ENCODE peak calls at places on chromosomes 16 and 17, in six cellular contexts. S is ovary, A is AG10803, F is cardiac fibroblast, G is breast epithelium, C is heart right ventricle. H is an unnamed sample.

GRCh38 chr16:81493755-81494433 is 49.3 kb downstream of the CMIP start:
- DNase-seq in A (peak), G (peak), C (no peak), F (peak), S (no peak), H (peak)

GRCh38 chr16:80968386-80969113 is 38.1 kb downstream of the CMC2 start:
- DNase-seq in F (peak), S (no peak), C (no peak), A (peak), G (no peak), H (peak)

GRCh38 chr16:56234737-56235136 is 43.4 kb downstream of the GNAO1 start:
- DNase-seq in G (no peak), C (no peak), F (no peak), A (no peak), S (no peak), H (no peak)

GRCh38 chr16:82735696-82736095 is 108.9 kb downstream of the CDH13 start:
- DNase-seq in G (no peak), C (peak), F (no peak), S (no peak), A (peak), H (peak)

GRCh38 chr17:73293031-73293430 is 18.8 kb downstream of the CDC42EP4 start:
- DNase-seq in C (no peak), G (no peak), A (no peak), S (no peak), F (no peak), H (no peak)

GRCh38 chr17:60305141-60305540 is 86.8 kb downstream of the USP32 start:
- DNase-seq in S (no peak), F (no peak), C (no peak), G (no peak), A (no peak), H (no peak)

GRCh38 chr17:77734371-77735050 is 224.0 kb upstream of the TNRC6C start:
- DNase-seq in A (peak), C (peak), S (peak), G (peak), F (peak), H (no peak)

GRCh38 chr17:66803474-66803951 is 31.4 kb upstream of the CACNG5 start:
- DNase-seq in G (no peak), S (no peak), C (no peak), F (no peak), A (no peak), H (no peak)

GRCh38 chr17:49646391-49647255 is 31.3 kb downstream of the SPOP start:
- DNase-seq in S (no peak), G (no peak), F (peak), C (no peak), A (peak), H (peak)

GRCh38 chr16:57194512-57194911 is 8.4 kb downstream of the RSPRY1 start:
- DNase-seq in C (no peak), S (no peak), A (peak), F (peak), G (no peak), H (peak)

GRCh38 chr17:47367257-47367656 is 43.5 kb downstream of the EFCAB13 start:
- DNase-seq in F (no peak), C (no peak), G (no peak), S (no peak), A (no peak), H (no peak)

GRCh38 chr16:23535901-23536300 is 21.2 kb downstream of the EARS2 start:
- DNase-seq in A (no peak), G (no peak), F (no peak), S (no peak), C (no peak), H (no peak)

GRCh38 chr16:2515180-2515803 is 1.5 kb downstream of the ATP6V0C start:
- DNase-seq in S (peak), C (peak), F (no peak), G (no peak), A (peak), H (no peak)

GRCh38 chr17:46071796-46072195 is 72.7 kb downstream of the STH start:
- DNase-seq in G (no peak), S (no peak), C (no peak), A (no peak), F (no peak), H (no peak)

GRCh38 chr16:54456291-54456690 is 169.7 kb upstream of the IRX3 start:
- DNase-seq in S (no peak), A (no peak), F (no peak), G (no peak), C (no peak), H (no peak)

GRCh38 chr16:50573279-50573678 is 25.1 kb downstream of the NKD1 start:
- DNase-seq in C (no peak), F (no peak), S (no peak), A (no peak), G (no peak), H (no peak)

GRCh38 chr16:50570808-50571598 is 22.8 kb downstream of the NKD1 start:
- DNase-seq in C (no peak), G (no peak), S (no peak), A (no peak), F (no peak), H (no peak)

GRCh38 chr16:50571786-50572185 is 23.6 kb downstream of the NKD1 start:
- DNase-seq in G (no peak), A (no peak), C (no peak), F (no peak), S (no peak), H (no peak)

GRCh38 chr16:50573947-50574751 is 26.0 kb downstream of the NKD1 start:
- DNase-seq in C (no peak), S (peak), G (no peak), F (no peak), A (no peak), H (no peak)

DNA sequence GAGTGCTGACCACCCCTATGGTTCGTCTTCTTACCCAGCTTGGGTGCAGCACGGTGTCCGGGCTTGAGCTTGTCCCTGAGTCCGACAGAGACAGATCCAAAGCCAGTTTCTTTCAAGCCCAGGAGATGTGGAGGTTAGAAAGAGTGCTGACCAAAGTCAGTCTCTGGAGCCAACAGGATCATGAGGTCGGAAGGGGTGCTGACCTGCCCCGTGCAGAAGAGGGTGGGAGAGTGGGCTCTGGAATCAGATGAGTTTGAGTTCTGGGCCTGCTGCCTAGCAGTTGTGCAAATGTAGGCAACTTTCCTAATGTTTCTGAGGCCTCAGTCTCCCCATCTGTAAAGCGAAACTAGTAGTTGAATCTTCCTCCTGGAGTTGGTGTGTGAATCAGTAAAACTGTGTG is 24.5 kb downstream of the NKD1 start:
- DNase-seq in A (no peak), F (no peak), C (no peak), S (no peak), G (no peak), H (no peak)
- H3K4me3 ChIP-seq in A (no peak), F (no peak), C (no peak), S (no peak), G (no peak), H (no peak)

DNA sequence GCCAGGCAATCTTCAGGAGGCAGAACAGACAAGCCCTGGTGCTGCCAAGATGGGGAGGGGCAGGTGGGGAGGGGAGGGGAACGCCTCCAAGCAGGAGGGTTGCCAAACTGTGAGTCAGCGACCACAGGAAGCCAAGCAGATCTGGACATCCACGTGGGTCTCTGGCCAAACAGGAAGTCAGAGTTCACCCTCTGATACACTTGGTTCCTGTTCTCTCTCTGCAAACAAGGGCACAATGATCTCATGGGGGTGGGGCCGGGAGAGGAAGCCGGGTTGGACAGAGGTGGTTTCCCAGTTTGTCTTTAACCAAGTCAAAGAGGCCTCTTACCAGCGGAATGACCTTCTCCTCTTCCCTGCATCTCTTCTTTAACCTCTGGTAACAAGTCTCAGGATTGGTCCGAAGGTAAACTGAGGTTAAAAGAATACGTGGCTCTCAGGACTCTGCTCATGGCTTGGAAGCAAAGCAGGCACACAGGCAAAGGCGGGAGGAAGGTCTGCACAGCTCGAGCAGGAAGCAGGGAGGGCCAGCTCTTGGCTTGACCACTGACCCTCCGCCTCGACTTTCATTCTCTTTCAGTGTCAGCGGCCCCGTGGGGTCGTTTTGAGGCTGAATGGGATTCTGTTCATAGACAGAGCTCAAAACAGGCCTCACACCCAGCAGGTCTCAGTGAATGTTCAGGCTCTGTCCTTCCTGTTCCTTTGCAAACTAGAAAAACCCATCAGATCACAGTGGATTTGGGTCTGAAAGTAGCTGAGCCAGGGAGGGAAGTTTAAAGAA is 32.9 kb downstream of the TK2 start:
- DNase-seq in A (peak), G (peak), F (peak), C (peak), S (peak), H (peak)
- H3K4me3 ChIP-seq in A (peak), G (peak), F (no peak), C (no peak), S (peak), H (no peak)

DNA sequence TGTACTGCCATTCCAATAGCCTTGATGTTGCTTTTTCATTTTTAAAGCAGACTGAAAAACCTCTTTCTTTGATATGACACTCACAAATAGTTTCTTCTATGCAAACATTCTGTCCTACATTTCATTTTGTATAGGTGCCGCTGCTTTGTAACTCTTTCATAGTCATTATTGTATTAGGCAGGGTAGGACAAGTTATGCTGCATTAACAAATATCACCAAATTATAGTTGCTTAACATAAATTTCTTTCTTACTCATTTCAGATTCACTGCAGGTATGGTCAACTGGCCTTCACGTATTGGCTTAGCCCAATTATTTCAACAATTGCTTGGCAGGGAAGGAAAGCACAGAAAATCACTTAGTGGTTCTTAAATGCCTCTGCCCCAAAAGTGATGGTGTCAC is 70.8 kb downstream of the GPR139 start:
- DNase-seq in A (no peak), C (no peak), F (no peak), S (no peak), G (no peak), H (no peak)
- H3K4me3 ChIP-seq in A (no peak), C (no peak), F (no peak), S (no peak), G (no peak), H (no peak)

DNA sequence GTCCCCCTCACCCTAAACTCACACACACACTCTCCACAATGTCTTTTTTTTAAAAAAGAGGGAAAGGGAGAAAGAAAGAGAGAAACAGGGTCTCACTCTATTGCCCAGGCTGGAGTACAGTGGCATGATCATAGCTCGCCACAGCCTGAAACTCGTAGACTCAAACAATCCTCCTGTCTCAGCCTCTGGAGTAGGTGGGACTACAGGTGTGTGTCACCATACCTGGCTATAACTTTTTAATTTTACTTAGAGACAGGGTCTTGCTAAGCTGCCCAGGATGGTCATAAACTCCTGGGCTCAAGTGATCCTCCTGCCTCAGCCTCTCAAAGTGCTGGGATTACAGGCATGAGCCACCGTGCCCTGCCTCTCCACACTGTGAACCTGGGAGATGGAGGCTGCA is 24.9 kb downstream of the LITAF start:
- DNase-seq in F (no peak), S (no peak), A (no peak), G (no peak), C (no peak), H (no peak)
- H3K4me3 ChIP-seq in F (no peak), S (no peak), A (no peak), G (no peak), C (no peak), H (no peak)

GRCh38 chr16:88554711-88555264 is 15.4 kb upstream of the ZC3H18 start:
- DNase-seq in F (no peak), C (no peak), G (no peak), A (no peak), S (no peak), H (no peak)

GRCh38 chr16:88552815-88553214 is 17.4 kb upstream of the ZC3H18 start:
- DNase-seq in S (no peak), G (no peak), F (no peak), A (no peak), C (no peak), H (no peak)

GRCh38 chr16:88553739-88554138 is 16.5 kb upstream of the ZC3H18 start:
- DNase-seq in A (no peak), F (no peak), G (no peak), C (no peak), S (no peak), H (no peak)

GRCh38 chr16:88558457-88559442 is 11.5 kb upstream of the ZC3H18 start:
- DNase-seq in C (peak), S (peak), G (peak), A (peak), F (peak), H (peak)

GRCh38 chr16:88556294-88556988 is 13.8 kb upstream of the ZC3H18 start:
- DNase-seq in C (no peak), S (no peak), A (no peak), F (no peak), G (no peak), H (no peak)
- H3K4me3 ChIP-seq in C (no peak), S (no peak), A (no peak), F (no peak), G (no peak), H (no peak)